ENCODE peak calls at places on chromosomes 13 and 19, in eight cellular contexts. H is activated CD8-positive, alpha-beta memory T cell treated with anti-CD3 and anti-CD28 coated beads for 48 hours; D is uterus; R is stromal cell of bone marrow; S is AG10803; X is cardiac muscle cell; L is progenitor cell of endocrine pancreas; C is naive thymus-derived CD8-positive, alpha-beta T cell. N is an unnamed sample.

GRCh38 chr13:112255550-112256120 is 120.5 kb upstream of the SPACA7 start:
- DNase-seq in H (no peak), D (no peak), R (no peak), S (no peak), X (no peak), L (no peak), C (no peak), N (no peak)

GRCh38 chr19:1049106-1049505 is 9.2 kb downstream of the ABCA7 start:
- DNase-seq in H (no peak), D (no peak), R (no peak), S (no peak), X (no peak), L (no peak), C (no peak), N (no peak)

GRCh38 chr19:44438441-44438840 is 9.8 kb downstream of the ZNF229 start:
- DNase-seq in H (no peak), D (no peak), R (no peak), S (no peak), X (no peak), L (no peak), C (no peak), N (no peak)

GRCh38 chr19:4878491-4878968 is 11.1 kb upstream of the PLIN3 start:
- DNase-seq in H (no peak), D (no peak), R (no peak), S (no peak), X (no peak), L (no peak), C (no peak), N (peak; percentile 27)

GRCh38 chr13:62846302-62846701 is 1430.7 kb upstream of the PCDH20 start:
- DNase-seq in H (no peak), D (no peak), R (no peak), S (no peak), X (no peak), L (no peak), C (no peak), N (no peak)

GRCh38 chr13:51330741-51331140 is 8.8 kb upstream of the SERPINE3 start:
- DNase-seq in H (no peak), D (no peak), R (peak; percentile 60), S (peak; percentile 81), X (peak; percentile 73), L (no peak), C (no peak), N (peak; percentile 48)

GRCh38 chr19:46953955-46954501 is 65.6 kb upstream of the NPAS1 start:
- DNase-seq in H (no peak), D (no peak), R (no peak), S (no peak), X (no peak), L (no peak), C (no peak), N (no peak)

GRCh38 chr13:50410921-50411712 is 395.9 kb downstream of the KCNRG start:
- DNase-seq in H (no peak), D (no peak), R (peak; percentile 78), S (peak; percentile 76), X (peak; percentile 81), L (no peak), C (no peak), N (peak; percentile 91)

GRCh38 chr19:37333457-37333856 is 37.4 kb upstream of the ZNF527 start:
- DNase-seq in H (no peak), D (no peak), R (peak; percentile 40), S (no peak), X (peak; percentile 18), L (no peak), C (no peak), N (peak; percentile 25)

GRCh38 chr13:79741006-79741405 is 260.1 kb downstream of the NDFIP2 start:
- DNase-seq in H (no peak), D (no peak), R (peak; percentile 19), S (peak; percentile 36), X (peak; percentile 55), L (no peak), C (no peak), N (peak; percentile 54)

GRCh38 chr13:41546372-41547252 is 89.3 kb downstream of the RGCC start:
- DNase-seq in H (no peak), D (no peak), R (peak; percentile 55), S (peak; percentile 83), X (peak; percentile 36), L (no peak), C (no peak), N (peak; percentile 90)

GRCh38 chr19:17294051-17294891 is 9.0 kb downstream of the ABHD8 start:
- DNase-seq in H (peak; percentile 42), D (no peak), R (no peak), S (no peak), X (no peak), L (no peak), C (peak; percentile 34), N (peak; percentile 46)

GRCh38 chr19:379796-380195 is 29.2 kb downstream of the C2CD4C start:
- DNase-seq in H (no peak), D (no peak), R (no peak), S (no peak), X (no peak), L (no peak), C (no peak), N (no peak)

GRCh38 chr13:112619730-112620639 is 32.0 kb upstream of the TUBGCP3 start:
- DNase-seq in H (no peak), D (no peak), R (no peak), S (peak; percentile 6), X (peak; percentile 12), L (peak; percentile 36), C (no peak), N (peak; percentile 52)